ENCODE peak calls at places on chromosome 15, in five cellular contexts. K is activated naive CD4-positive, alpha-beta T cell; Z is activated T-helper 1 cell treated with Interleukin-2 at 50 U/mL for 16 hours; Y is ACHN; L is non-pigmented ciliary epithelial cell. R is an unnamed sample.

GRCh38 chr15:82108489-82109078 is 62.8 kb upstream of the MEX3B start:
- DNase-seq in L (no peak), K (peak; percentile 46), Z (peak; percentile 34), Y (peak; percentile 67), R (peak; percentile 90)

GRCh38 chr15:40238481-40238926 is 359 bp upstream of the PAK6 start:
- DNase-seq in Z (no peak), L (no peak), K (no peak), Y (no peak), R (no peak)

GRCh38 chr15:44492672-44493071 is 44.3 kb upstream of the EIF3J start:
- DNase-seq in K (no peak), Z (no peak), L (no peak), Y (no peak), R (no peak)

GRCh38 chr15:76987896-76988860 is 6.7 kb upstream of the PSTPIP1 start:
- DNase-seq in Z (no peak), K (no peak), Y (no peak), L (no peak), R (peak; percentile 63)

GRCh38 chr15:64870350-64870749 is 28.6 kb downstream of the PLEKHO2 start:
- DNase-seq in K (no peak), Y (no peak), L (no peak), Z (no peak), R (no peak)

GRCh38 chr15:33100314-33100713 is 94.2 kb downstream of the FMN1 start:
- DNase-seq in K (no peak), L (no peak), Z (no peak), Y (no peak), R (no peak)

GRCh38 chr15:82197734-82198594 is 64.6 kb downstream of the EFL1 start:
- DNase-seq in L (no peak), Y (peak; percentile 68), Z (peak; percentile 6), K (no peak), R (peak; percentile 75)

GRCh38 chr15:70240082-70240481 is 142.4 kb upstream of the TLE3 start:
- DNase-seq in K (no peak), Y (no peak), L (no peak), Z (no peak), R (no peak)

GRCh38 chr15:79451361-79451999 is 19.3 kb downstream of the MINAR1 start:
- DNase-seq in Z (no peak), L (no peak), Y (no peak), K (no peak), R (no peak)

GRCh38 chr15:100943074-100943473 is 23.9 kb downstream of the LRRK1 start:
- DNase-seq in Z (no peak), Y (no peak), L (no peak), K (no peak), R (no peak)